ENCODE peak calls at places on chromosomes 6 and 20, in five cellular contexts. J, A, I, X and Q are unnamed samples.
A peak's percentile ranks its signal among the peaks of the same experiment; 100 is the strongest.

GRCh38 chr6:45614488-45615285 is 237.0 kb upstream of the SUPT3H start:
- DNase-seq in A (no peak), J (no peak), I (no peak), X (no peak), Q (no peak)

GRCh38 chr6:118562959-118563358 is 14.9 kb downstream of the PLN start:
- DNase-seq in J (peak; percentile 8), X (no peak), A (no peak), I (no peak), Q (no peak)

GRCh38 chr6:110357696-110358535 is at the start of gene METTL24:
- DNase-seq in A (peak; percentile 27), X (no peak), I (no peak), J (peak; percentile 29), Q (peak; percentile 30)

GRCh38 chr6:9540534-9541126 is 874.2 kb downstream of the TFAP2A start:
- DNase-seq in J (peak; percentile 24), X (no peak), A (no peak), I (no peak), Q (no peak)

GRCh38 chr6:26521485-26522391 is 16.4 kb upstream of the HMGN4 start:
- DNase-seq in I (peak; percentile 83), A (peak; percentile 23), X (peak; percentile 48), J (peak; percentile 81), Q (no peak)

GRCh38 chr6:135187372-135187771 is 6.3 kb downstream of the MYB start:
- DNase-seq in I (no peak), J (no peak), A (no peak), X (no peak), Q (no peak)

GRCh38 chr6:109165392-109165964 is 70.2 kb downstream of the CEP57L1 start:
- DNase-seq in X (no peak), I (peak; percentile 57), J (peak; percentile 52), A (peak; percentile 6), Q (no peak)

GRCh38 chr6:40997256-40997957 is 41.6 kb downstream of the UNC5CL start:
- DNase-seq in I (peak; percentile 69), J (peak; percentile 29), X (no peak), A (peak; percentile 37), Q (peak; percentile 39)

GRCh38 chr6:41775293-41775882 is 4.3 kb downstream of the FRS3 start:
- DNase-seq in A (no peak), X (no peak), J (no peak), I (no peak), Q (no peak)

GRCh38 chr6:151590742-151591141 is 96.9 kb downstream of the CCDC170 start:
- DNase-seq in I (no peak), J (no peak), X (no peak), A (no peak), Q (no peak)

GRCh38 chr6:139060332-139060731 is 31.8 kb downstream of the ABRACL start:
- DNase-seq in I (no peak), J (peak; percentile 30), A (no peak), X (no peak), Q (no peak)

GRCh38 chr6:30219244-30219643 is 6.0 kb upstream of the TRIM26 start:
- DNase-seq in A (peak; percentile 79), I (peak; percentile 72), X (peak; percentile 23), J (peak; percentile 70), Q (peak; percentile 54)

GRCh38 chr20:62014488-62014775 is 51.2 kb downstream of the TAF4 start:
- DNase-seq in X (no peak), A (no peak), J (no peak), I (no peak), Q (no peak)

GRCh38 chr6:31267504-31268371 is 4.2 kb downstream of the HLA-C start:
- DNase-seq in A (no peak), I (peak; percentile 56), X (no peak), J (no peak), Q (no peak)

GRCh38 chr6:162372092-162372491 is 355.5 kb downstream of the PRKN start:
- DNase-seq in A (no peak), X (no peak), J (no peak), I (no peak), Q (no peak)